ENCODE peak calls at places on chromosomes 1 and 21, in six cellular contexts. Q, J, Y, T, H and M are unnamed samples. For H3K4me1, the result is how much of the 10 kb centered on the place peaks cover.

GRCh38 chr1:76862447-76862846 is 4.8 kb upstream of the ST6GALNAC5 start:
- DNase-seq in T (no peak), Q (no peak), H (peak), Y (no peak), J (peak), M (no peak)

GRCh38 chr1:84427520-84428188 is 29.4 kb downstream of the DNASE2B start:
- DNase-seq in H (peak), Y (no peak), J (no peak), T (no peak), Q (no peak), M (no peak)

GRCh38 chr1:37438971-37439671 is 35.3 kb upstream of the ZC3H12A start:
- DNase-seq in H (no peak), Y (peak), T (no peak), J (no peak), Q (no peak), M (no peak)

GRCh38 chr1:218211241-218211640 is 73.9 kb upstream of the RRP15 start:
- DNase-seq in Y (no peak), H (peak), Q (no peak), T (no peak), J (no peak), M (no peak)

GRCh38 chr1:54276617-54277450 is 76.9 kb downstream of the MRPL37 start:
- DNase-seq in J (no peak), Q (peak), T (no peak), Y (no peak), H (no peak), M (peak)

GRCh38 chr21:20639026-20639425 is 359.2 kb upstream of the NCAM2 start:
- DNase-seq in H (no peak), Y (no peak), Q (no peak), J (no peak), T (no peak), M (no peak)

GRCh38 chr21:43936186-43936967 is 71.4 kb downstream of the AGPAT3 start:
- DNase-seq in Y (no peak), Q (no peak), J (no peak), H (peak), T (no peak), M (no peak)

GRCh38 chr1:185568155-185569123 is 165.8 kb upstream of the HMCN1 start:
- DNase-seq in Y (no peak), T (no peak), Q (no peak), J (no peak), H (no peak), M (no peak)

GRCh38 chr1:77504986-77505385 is 177.5 kb downstream of the ZZZ3 start:
- DNase-seq in Y (no peak), T (no peak), J (no peak), Q (no peak), H (no peak), M (no peak)

GRCh38 chr1:17765444-17766411 is 10.6 kb downstream of the ACTL8 start:
- DNase-seq in T (peak), Q (no peak), H (peak), J (no peak), Y (no peak), M (no peak)

GRCh38 chr1:36134805-36135339 is 9.8 kb upstream of the COL8A2 start:
- DNase-seq in Q (peak), Y (peak), H (peak), J (peak), T (peak), M (no peak)

GRCh38 chr1:9388628-9389184 is 96.0 kb downstream of the SPSB1 start:
- DNase-seq in Q (no peak), Y (no peak), T (no peak), J (peak), H (peak), M (no peak)

GRCh38 chr1:180482425-180483275 is 19.7 kb downstream of the ACBD6 start:
- DNase-seq in J (peak), H (peak), T (no peak), Q (no peak), Y (no peak), M (no peak)

GRCh38 chr1:221039616-221040015 is 160.4 kb downstream of the HLX start:
- DNase-seq in Q (no peak), T (no peak), H (peak), J (peak), Y (no peak), M (no peak)

GRCh38 chr21:33566514-33566913 is 22.0 kb downstream of the DONSON start:
- DNase-seq in Q (no peak), T (no peak), J (no peak), H (peak), Y (no peak), M (no peak)

GRCh38 chr1:8197493-8198282 is 120.2 kb upstream of the SLC45A1 start:
- DNase-seq in J (peak), H (peak), T (peak), Q (peak), Y (no peak), M (peak)

GRCh38 chr1:205583461-205584130 is 48.2 kb downstream of the ELK4 start:
- DNase-seq in J (no peak), Q (no peak), T (peak), Y (peak), H (no peak), M (no peak)

GRCh38 chr1:233441981-233442380 is 114.5 kb downstream of the MAP3K21 start:
- DNase-seq in H (peak), J (no peak), Q (no peak), Y (no peak), T (no peak), M (no peak)

GRCh38 chr1:59361766-59362165 is 64.9 kb downstream of the FGGY start:
- DNase-seq in T (no peak), Q (peak), J (no peak), Y (no peak), H (peak), M (no peak)

GRCh38 chr1:233489436-233489835 is 124.5 kb upstream of the KCNK1 start:
- DNase-seq in Q (no peak), J (no peak), H (no peak), Y (no peak), T (no peak), M (no peak)

GRCh38 chr1:81912383-81912782 is 111.6 kb downstream of the ADGRL2 start:
- DNase-seq in Q (no peak), J (no peak), H (no peak), Y (no peak), T (no peak), M (no peak)

GRCh38 chr1:193427524-193427923 is 241.1 kb upstream of the B3GALT2 start:
- DNase-seq in Y (no peak), H (no peak), T (no peak), J (peak), Q (no peak), M (no peak)

GRCh38 chr1:83856381-83856780 is 142.6 kb downstream of the TTLL7 start:
- DNase-seq in Q (no peak), Y (no peak), T (no peak), H (no peak), J (no peak), M (no peak)

GRCh38 chr1:231161711-231162299 is at the start of gene TRIM67:
- DNase-seq in Q (no peak), H (peak), J (peak), T (peak), Y (peak), M (no peak)

GRCh38 chr21:38987551-38988210 is 182.0 kb downstream of the ETS2 start:
- DNase-seq in J (no peak), H (no peak), Q (no peak), Y (no peak), T (no peak), M (no peak)

GRCh38 chr1:2542262-2542915 is 12.3 kb upstream of the HES5 start:
- DNase-seq in H (no peak), Y (no peak), T (no peak), Q (no peak), J (no peak), M (no peak)

GRCh38 chr21:26852422-26852821 is 7.2 kb upstream of the ADAMTS1 start:
- DNase-seq in H (no peak), T (no peak), Y (no peak), J (no peak), Q (no peak), M (no peak)

GRCh38 chr1:109618614-109619404 is 607 bp downstream of the GNAT2 start:
- DNase-seq in J (no peak), T (peak), Y (no peak), H (no peak), Q (no peak), M (no peak)

GRCh38 chr1:154178006-154178405 is 13.9 kb downstream of the TPM3 start:
- DNase-seq in T (no peak), H (peak), J (no peak), Q (no peak), Y (no peak), M (no peak)

GRCh38 chr1:116693759-116694482 is 26.4 kb upstream of the IGSF3 start:
- DNase-seq in J (no peak), Y (no peak), Q (no peak), H (peak), T (no peak), M (no peak)
- H3K4me1 ChIP-seq in J (under half), Y (under half), Q (under half), H (under half), T (under half), M (under half)

GRCh38 chr21:15441999-15442398 is 287.8 kb upstream of the USP25 start:
- DNase-seq in Y (no peak), H (no peak), T (no peak), J (no peak), Q (no peak), M (no peak)
- H3K4me1 ChIP-seq in Y (under half), H (under half), T (under half), J (under half), Q (under half), M (under half)

DNA sequence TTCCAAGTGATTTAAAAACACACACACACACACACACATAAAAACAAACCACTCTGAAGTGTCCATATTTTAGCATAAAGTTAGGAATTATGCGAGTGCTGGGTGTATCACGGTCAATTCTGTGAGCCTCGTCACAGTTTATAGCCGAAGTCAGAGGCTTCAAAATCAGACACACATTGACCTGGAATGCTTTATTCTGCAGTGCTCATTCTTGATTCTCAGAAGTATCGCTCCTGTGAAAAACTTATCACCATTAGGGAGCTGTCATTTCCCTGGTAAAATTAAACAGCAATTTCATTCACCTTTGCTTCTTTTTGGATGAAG is 8.7 kb upstream of the IRF2BP2 start:
- DNase-seq in H (no peak), Q (no peak), Y (no peak), J (no peak), T (no peak), M (no peak)
- H3K4me1 ChIP-seq in H (under half), Q (under half), Y (under half), J (under half), T (half or more), M (under half)

GRCh38 chr1:226069818-226070489 is 7.4 kb downstream of the H3-3A start:
- DNase-seq in J (no peak), H (no peak), T (no peak), Y (no peak), Q (no peak), M (no peak)
- H3K4me1 ChIP-seq in J (under half), H (under half), T (half or more), Y (under half), Q (half or more), M (half or more)

GRCh38 chr1:167746013-167746672 is 24.4 kb downstream of the MPZL1 start:
- DNase-seq in T (no peak), H (no peak), Y (no peak), J (no peak), Q (no peak), M (no peak)

GRCh38 chr1:167748901-167749300 is 27.1 kb downstream of the MPZL1 start:
- DNase-seq in Y (no peak), T (no peak), H (peak), J (no peak), Q (no peak), M (no peak)

GRCh38 chr1:167749741-167750140 is 28.0 kb downstream of the MPZL1 start:
- DNase-seq in H (no peak), Y (no peak), T (no peak), J (no peak), Q (no peak), M (no peak)

GRCh38 chr1:167746988-167747655 is 25.3 kb downstream of the MPZL1 start:
- DNase-seq in T (no peak), J (no peak), Q (no peak), Y (no peak), H (no peak), M (no peak)

GRCh38 chr1:167747988-167748387 is 26.2 kb downstream of the MPZL1 start:
- DNase-seq in Y (no peak), H (peak), T (no peak), J (no peak), Q (no peak), M (no peak)
- H3K4me1 ChIP-seq in Y (under half), H (under half), T (under half), J (under half), Q (under half), M (under half)

DNA sequence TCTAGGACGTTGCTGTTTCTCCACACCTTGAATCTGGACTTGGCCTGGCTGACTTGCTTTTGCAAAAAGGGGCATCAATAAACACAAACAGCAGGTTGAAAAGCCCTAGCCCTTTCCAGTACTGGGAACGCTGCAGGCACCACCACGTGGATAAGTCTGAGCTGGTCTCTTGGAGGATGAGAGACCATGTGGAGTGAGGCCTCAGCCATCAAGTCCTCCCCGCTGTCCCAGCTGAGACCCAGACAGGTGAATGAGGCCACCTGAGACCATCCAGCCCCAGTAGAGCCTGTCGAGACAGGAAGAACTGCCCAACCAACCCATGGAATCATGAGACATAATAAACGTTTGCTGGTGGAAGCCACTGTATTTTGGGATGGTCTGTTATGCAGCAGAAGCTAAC is 688.7 kb downstream of the PTPRU start:
- DNase-seq in H (no peak), T (no peak), J (no peak), Y (no peak), Q (no peak), M (no peak)
- H3K4me1 ChIP-seq in H (under half), T (under half), J (under half), Y (under half), Q (under half), M (under half)

DNA sequence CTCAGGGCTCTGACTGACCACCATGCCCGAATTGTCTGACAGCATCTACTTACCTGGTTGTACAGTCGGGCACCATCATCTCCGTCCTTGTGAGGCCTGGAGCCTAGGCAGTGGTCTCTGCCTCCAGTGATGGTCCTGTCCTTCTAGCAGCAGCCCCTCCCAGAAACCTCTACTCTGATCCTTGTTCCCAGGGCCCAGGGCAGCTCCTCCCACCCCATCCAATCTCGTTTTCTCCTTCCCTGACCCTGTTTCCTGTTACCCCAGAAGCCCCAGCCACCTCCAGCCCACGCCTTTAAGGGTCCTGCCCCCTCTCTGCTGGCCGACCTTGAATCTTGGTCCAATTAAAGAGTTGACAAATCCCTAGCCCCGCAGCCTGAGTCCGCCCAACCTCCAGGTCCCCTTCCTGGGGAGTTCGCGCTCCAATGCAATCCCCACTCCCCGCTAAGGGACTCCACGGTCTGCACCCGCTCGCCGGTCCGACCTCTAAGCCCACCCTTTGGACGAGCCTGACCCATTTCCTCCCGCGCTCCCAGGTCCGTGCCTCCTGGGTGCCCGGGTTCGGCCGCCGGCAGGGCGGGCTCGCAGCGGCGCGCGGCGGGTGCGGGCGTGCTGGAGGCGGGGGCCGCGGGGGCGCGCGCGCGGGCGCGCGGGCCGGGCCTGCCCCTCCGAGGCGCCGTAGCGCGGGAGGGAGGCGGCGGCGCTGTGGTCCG is at the start of gene B4GALT2:
- DNase-seq in Y (peak), T (peak), Q (peak), J (peak), H (peak), M (peak)
- H3K4me1 ChIP-seq in Y (under half), T (half or more), Q (half or more), J (under half), H (under half), M (half or more)

GRCh38 chr1:201226178-201226514 is 35.5 kb downstream of the IGFN1 start:
- DNase-seq in H (no peak), Q (no peak), Y (no peak), T (no peak), J (no peak), M (no peak)
- H3K4me1 ChIP-seq in H (under half), Q (under half), Y (under half), T (under half), J (under half), M (under half)